ENCODE peak calls at places on chromosomes 1 and 21, in nine cellular contexts. X is MM.1S, C is PC-9, F is SK-N-SH, G is NT2/D1, L is IMR-90, O is thoracic aorta, R is ovary, Z is HCT116. U is an unnamed sample.

GRCh38 chr21:43321111-43321510 is 105.8 kb downstream of the SIK1 start:
- DNase-seq in G (no peak), C (no peak), L (peak; percentile 37), Z (no peak), R (no peak), X (no peak), F (no peak), O (no peak), U (no peak)

GRCh38 chr1:49104575-49104974 is 327.9 kb upstream of the BEND5 start:
- DNase-seq in R (no peak), G (no peak), C (no peak), O (no peak), Z (no peak), L (no peak), X (no peak), F (no peak), U (no peak)

GRCh38 chr1:43177691-43178090 is 5.6 kb downstream of the CFAP57 start:
- DNase-seq in X (no peak), O (no peak), L (no peak), G (peak; percentile 48), R (no peak), Z (no peak), C (no peak), F (no peak), U (no peak)

GRCh38 chr1:205072881-205073280 is 11.4 kb downstream of the TMEM81 start:
- DNase-seq in G (no peak), L (no peak), Z (no peak), F (no peak), O (no peak), X (no peak), C (no peak), R (no peak), U (no peak)

GRCh38 chr1:2050482-2050792 is 226 bp downstream of the PRKCZ start:
- DNase-seq in O (no peak), G (no peak), C (no peak), L (no peak), R (no peak), F (peak; percentile 83), X (no peak), Z (no peak), U (no peak)

GRCh38 chr1:38310079-38310478 is 263.5 kb upstream of the POU3F1 start:
- DNase-seq in C (no peak), L (no peak), X (no peak), R (no peak), F (no peak), Z (no peak), O (no peak), G (no peak), U (no peak)

GRCh38 chr1:6200188-6200809 is 904 bp upstream of the RPL22 start:
- DNase-seq in G (no peak), Z (no peak), C (no peak), F (no peak), L (no peak), R (no peak), O (no peak), X (no peak), U (no peak)

GRCh38 chr1:42692941-42693340 is 10.7 kb downstream of the YBX1 start:
- DNase-seq in F (no peak), R (no peak), X (no peak), Z (no peak), L (no peak), G (no peak), O (no peak), C (no peak), U (no peak)

GRCh38 chr1:239812580-239812979 is 279.1 kb upstream of the FMN2 start:
- DNase-seq in L (no peak), C (no peak), O (no peak), F (no peak), R (no peak), X (no peak), Z (no peak), G (no peak), U (no peak)
- H3K4me1 ChIP-seq in L (no peaks in the 10 kb centered on the region), C (peaks cover 34% of the 10 kb centered on the region), O (peaks cover 8% of the 10 kb centered on the region), F (peaks cover 13% of the 10 kb centered on the region), R (peaks cover 6% of the 10 kb centered on the region), X (peaks cover 5% of the 10 kb centered on the region), Z (no peaks in the 10 kb centered on the region), G (peaks cover 11% of the 10 kb centered on the region), U (no peaks in the 10 kb centered on the region)

GRCh38 chr21:16320110-16320509 is 590.3 kb downstream of the USP25 start:
- DNase-seq in L (no peak), O (no peak), C (no peak), X (no peak), G (no peak), Z (no peak), R (no peak), F (no peak), U (no peak)
- H3K4me1 ChIP-seq in L (no peaks in the 10 kb centered on the region), O (peaks cover 13% of the 10 kb centered on the region), C (no peaks in the 10 kb centered on the region), X (no peaks in the 10 kb centered on the region), G (no peaks in the 10 kb centered on the region), Z (no peaks in the 10 kb centered on the region), R (peaks cover 3% of the 10 kb centered on the region), F (no peaks in the 10 kb centered on the region), U (no peaks in the 10 kb centered on the region)

GRCh38 chr1:52918201-52918600 is 3.3 kb downstream of the ECHDC2 start:
- DNase-seq in R (no peak), C (no peak), X (no peak), G (no peak), Z (no peak), F (no peak), L (no peak), O (no peak), U (no peak)
- H3K4me1 ChIP-seq in R (peaks cover 30% of the 10 kb centered on the region), C (no peaks in the 10 kb centered on the region), X (no peaks in the 10 kb centered on the region), G (peaks cover 1% of the 10 kb centered on the region), Z (peaks cover 5% of the 10 kb centered on the region), F (no peaks in the 10 kb centered on the region), L (peaks cover 1% of the 10 kb centered on the region), O (no peaks in the 10 kb centered on the region), U (peaks cover 2% of the 10 kb centered on the region)

DNA sequence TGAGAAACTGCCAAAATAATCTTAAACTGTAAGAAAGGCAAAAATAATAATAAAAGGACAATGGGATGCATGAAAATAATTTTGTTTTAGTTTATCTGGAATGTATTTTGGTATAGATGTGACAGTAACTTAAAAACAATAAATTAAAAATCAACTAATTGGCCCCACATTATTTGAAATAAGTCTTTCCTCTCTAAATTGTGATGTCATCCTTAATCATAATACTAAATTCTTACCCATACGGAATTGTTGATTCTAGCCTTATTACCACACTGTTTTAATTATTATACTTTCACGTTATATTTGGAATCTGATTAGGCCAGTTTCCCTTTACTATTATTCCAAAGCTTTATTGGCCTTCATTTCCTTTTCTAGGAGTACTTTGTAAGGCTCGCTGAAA is 7.7 kb downstream of the DESI2 start:
- DNase-seq in G (no peak), O (no peak), R (no peak), Z (no peak), C (no peak), F (no peak), L (no peak), X (no peak), U (no peak)
- H3K4me1 ChIP-seq in G (no peaks in the 10 kb centered on the region), O (peaks cover 40% of the 10 kb centered on the region), R (peaks cover 1% of the 10 kb centered on the region), Z (no peaks in the 10 kb centered on the region), C (peaks cover 6% of the 10 kb centered on the region), F (peaks cover 8% of the 10 kb centered on the region), L (peaks cover 2% of the 10 kb centered on the region), X (peaks cover 10% of the 10 kb centered on the region), U (peaks cover 14% of the 10 kb centered on the region)

DNA sequence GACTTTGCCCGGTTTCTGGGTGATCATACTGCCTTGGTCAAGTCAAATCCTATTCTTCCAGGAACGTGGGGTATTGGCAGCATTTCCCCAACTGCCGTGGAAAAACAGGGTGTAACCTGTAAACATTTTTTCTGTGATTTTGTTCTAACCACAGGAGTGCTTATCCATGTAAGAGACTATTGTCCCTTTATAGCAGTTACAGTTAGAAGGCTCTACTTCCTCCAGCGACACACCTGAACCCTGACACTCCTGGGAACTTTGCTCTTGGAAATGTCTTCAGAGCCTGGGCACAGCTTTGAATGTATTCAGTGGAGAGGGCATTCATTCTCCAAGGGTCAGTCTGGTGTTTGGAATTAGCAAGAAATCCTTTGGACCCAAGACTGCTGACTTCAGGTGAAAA is 26.4 kb upstream of the ARHGEF10L start:
- DNase-seq in L (no peak), C (no peak), O (no peak), R (no peak), Z (no peak), X (no peak), F (no peak), G (no peak), U (no peak)
- H3K4me1 ChIP-seq in L (no peaks in the 10 kb centered on the region), C (peaks cover 22% of the 10 kb centered on the region), O (no peaks in the 10 kb centered on the region), R (peaks cover 2% of the 10 kb centered on the region), Z (no peaks in the 10 kb centered on the region), X (no peaks in the 10 kb centered on the region), F (no peaks in the 10 kb centered on the region), G (peaks cover 2% of the 10 kb centered on the region), U (no peaks in the 10 kb centered on the region)

GRCh38 chr1:245878585-245878984 is 628.5 kb downstream of the SMYD3 start:
- DNase-seq in F (no peak), O (no peak), C (no peak), X (no peak), Z (no peak), R (no peak), L (peak; percentile 56), G (no peak), U (no peak)
- H3K4me1 ChIP-seq in F (peaks cover 32% of the 10 kb centered on the region), O (peaks cover 12% of the 10 kb centered on the region), C (no peaks in the 10 kb centered on the region), X (no peaks in the 10 kb centered on the region), Z (no peaks in the 10 kb centered on the region), R (peaks cover 7% of the 10 kb centered on the region), L (peaks cover 35% of the 10 kb centered on the region), G (no peaks in the 10 kb centered on the region), U (no peaks in the 10 kb centered on the region)

GRCh38 chr1:246765521-246765920 is 41.3 kb downstream of the SCCPDH start:
- DNase-seq in Z (no peak), L (no peak), R (no peak), G (no peak), X (no peak), O (no peak), C (no peak), F (no peak), U (no peak)
- H3K4me1 ChIP-seq in Z (no peaks in the 10 kb centered on the region), L (peaks cover 4% of the 10 kb centered on the region), R (no peaks in the 10 kb centered on the region), G (peaks cover 7% of the 10 kb centered on the region), X (no peaks in the 10 kb centered on the region), O (no peaks in the 10 kb centered on the region), C (no peaks in the 10 kb centered on the region), F (no peaks in the 10 kb centered on the region), U (no peaks in the 10 kb centered on the region)

U was measured in Panc1.